ENCODE peak calls at places on chromosome 4, in ten cellular contexts. D is NCI-H1105; A is NCI-H1417; W is stimulated activated CD4-positive, alpha-beta T cell treated with anti-CD3 and anti-CD28 coated beads, TNF-alpha, amount 100 ng/mL, for 48 hours; X is heart right ventricle; O is activated CD4-positive, alpha-beta T cell treated with anti-CD3 and anti-CD28 coated beads, Interleukin-2, amount 10 ng/mL, durations not matched to agents 7 days and 5 days; M is CD8-positive, alpha-beta memory T cell; J is ELF-1; N is Calu3; Z is NCI-H1092. P is an unnamed sample.

GRCh38 chr4:113758361-113758760 is 3.2 kb downstream of the CAMK2D start:
- DNase-seq in D (no peak), A (no peak), W (no peak), X (no peak), O (no peak), M (no peak), J (no peak), N (no peak), Z (no peak), P (no peak)

GRCh38 chr4:185541251-185541671 is 6.0 kb upstream of the PDLIM3 start:
- DNase-seq in D (no peak), A (no peak), W (no peak), X (peak; percentile 70), O (no peak), M (no peak), J (no peak), N (no peak), Z (no peak), P (no peak)

GRCh38 chr4:97367878-97368277 is 775.4 kb downstream of the STPG2 start:
- DNase-seq in D (no peak), A (no peak), W (no peak), X (no peak), O (no peak), M (no peak), J (no peak), N (peak; percentile 39), Z (no peak), P (no peak)

GRCh38 chr4:140223056-140223810 is 69.2 kb upstream of the MAML3 start:
- DNase-seq in D (no peak), A (no peak), W (no peak), X (no peak), O (no peak), M (no peak), J (no peak), N (no peak), Z (no peak), P (no peak)

GRCh38 chr4:7967501-7968261 is 28.0 kb upstream of the AFAP1 start:
- DNase-seq in D (no peak), A (no peak), W (no peak), X (no peak), O (no peak), M (no peak), J (no peak), N (peak; percentile 39), Z (no peak), P (no peak)

GRCh38 chr4:5759236-5760075 is 48.5 kb downstream of the EVC start:
- DNase-seq in D (no peak), A (no peak), W (no peak), X (no peak), O (no peak), M (no peak), J (no peak), N (no peak), Z (no peak), P (no peak)

GRCh38 chr4:165170819-165171218 is 36.5 kb upstream of the KLHL2 start:
- DNase-seq in D (no peak), A (no peak), W (no peak), X (no peak), O (no peak), M (no peak), J (no peak), N (no peak), Z (no peak), P (no peak)

GRCh38 chr4:173436149-173436579 is 37.2 kb upstream of the SCRG1 start:
- DNase-seq in D (no peak), A (no peak), W (no peak), X (no peak), O (no peak), M (no peak), J (peak; percentile 10), N (no peak), Z (no peak), P (no peak)

GRCh38 chr4:115187136-115187535 is 73.7 kb upstream of the NDST4 start:
- DNase-seq in D (no peak), A (no peak), W (no peak), X (no peak), O (no peak), M (no peak), J (no peak), N (no peak), Z (no peak), P (no peak)

GRCh38 chr4:158610790-158611189 is 60.9 kb downstream of the C4orf46 start:
- DNase-seq in D (no peak), A (no peak), W (no peak), X (no peak), O (no peak), M (no peak), J (no peak), N (no peak), Z (no peak), P (no peak)

GRCh38 chr4:155522201-155522600 is 144.4 kb upstream of the GUCY1A1 start:
- DNase-seq in D (no peak), A (no peak), W (no peak), X (no peak), O (no peak), M (no peak), J (no peak), N (no peak), Z (no peak), P (no peak)

GRCh38 chr4:4667643-4668081 is 125.8 kb upstream of the STX18 start:
- DNase-seq in D (no peak), A (no peak), W (no peak), X (no peak), O (no peak), M (no peak), J (no peak), N (no peak), Z (no peak), P (no peak)

GRCh38 chr4:26441110-26441509 is 49.2 kb downstream of the CCKAR start:
- DNase-seq in D (no peak), A (no peak), W (no peak), X (no peak), O (no peak), M (no peak), J (no peak), N (no peak), Z (no peak), P (no peak)

GRCh38 chr4:78560296-78560963 is 8.9 kb downstream of the ANXA3 start:
- DNase-seq in D (no peak), A (no peak), W (no peak), X (peak; percentile 27), O (no peak), M (no peak), J (peak; percentile 48), N (peak; percentile 28), Z (no peak), P (no peak)

GRCh38 chr4:13088726-13089658 is 395.1 kb downstream of the RAB28 start:
- DNase-seq in D (no peak), A (no peak), W (no peak), X (no peak), O (no peak), M (no peak), J (no peak), N (no peak), Z (no peak), P (no peak)

P was measured in NCI-H774.